ENCODE peak calls at places on chromosomes 2 and 18, in four cellular contexts. O, W, S and F are unnamed samples.

GRCh38 chr2:65053199-65053598 is 3.0 kb upstream of the CEP68 start:
- DNase-seq in O (no peak), W (no peak), S (no peak), F (no peak)

GRCh38 chr2:8522682-8523081 is 159.2 kb upstream of the ID2 start:
- DNase-seq in O (no peak), W (no peak), S (no peak), F (no peak)

GRCh38 chr2:120791961-120792295 is 56.3 kb downstream of the GLI2 start:
- DNase-seq in O (no peak), W (no peak), S (no peak), F (no peak)

GRCh38 chr2:160666019-160666676 is 172.5 kb upstream of the RBMS1 start:
- DNase-seq in O (peak), W (no peak), S (peak), F (peak)

GRCh38 chr2:213121677-213122076 is 29.7 kb downstream of the IKZF2 start:
- DNase-seq in O (no peak), W (no peak), S (no peak), F (no peak)

GRCh38 chr18:43886341-43886740 is 609.1 kb upstream of the SYT4 start:
- DNase-seq in O (no peak), W (no peak), S (no peak), F (no peak)

GRCh38 chr18:74951165-74951760 is 257.7 kb downstream of the PTGR3 start:
- DNase-seq in O (peak), W (no peak), S (peak), F (peak)

GRCh38 chr18:32804126-32804888 is 31.5 kb upstream of the KLHL14 start:
- DNase-seq in O (no peak), W (no peak), S (no peak), F (no peak)

GRCh38 chr2:238725298-238725697 is 122.6 kb upstream of the TWIST2 start:
- DNase-seq in O (no peak), W (no peak), S (no peak), F (no peak)

GRCh38 chr2:10331702-10332401 is 29.1 kb downstream of the HPCAL1 start:
- DNase-seq in O (no peak), W (no peak), S (no peak), F (no peak)

GRCh38 chr18:46324556-46324955 is 220.4 kb downstream of the HAUS1 start:
- DNase-seq in O (no peak), W (peak), S (peak), F (peak)

GRCh38 chr2:238238766-238239551 is 879 bp downstream of the HES6 start:
- DNase-seq in O (no peak), W (peak), S (no peak), F (no peak)

GRCh38 chr18:2874765-2875164 is 28.0 kb downstream of the EMILIN2 start:
- DNase-seq in O (no peak), W (no peak), S (no peak), F (no peak)

GRCh38 chr2:211455225-211455841 is 898.9 kb downstream of the CPS1 start:
- DNase-seq in O (no peak), W (peak), S (peak), F (peak)

GRCh38 chr18:35122586-35123224 is 81.5 kb downstream of the MAPRE2 start:
- DNase-seq in O (no peak), W (peak), S (no peak), F (no peak)

GRCh38 chr2:9462872-9463697 is 11.3 kb upstream of the IAH1 start:
- DNase-seq in O (no peak), W (no peak), S (no peak), F (no peak)

GRCh38 chr2:8515390-8515761 is 166.5 kb upstream of the ID2 start:
- DNase-seq in O (no peak), W (no peak), S (no peak), F (no peak)

GRCh38 chr2:206457188-206457634 is 13.9 kb downstream of the ADAM23 start:
- DNase-seq in O (no peak), W (no peak), S (no peak), F (no peak)

GRCh38 chr18:49853436-49853835 is 40.1 kb upstream of the ACAA2 start:
- DNase-seq in O (no peak), W (no peak), S (no peak), F (no peak)

GRCh38 chr2:234983011-234983726 is 31.4 kb downstream of the SH3BP4 start:
- DNase-seq in O (no peak), W (no peak), S (no peak), F (no peak)

GRCh38 chr2:176184749-176185148 is 3.7 kb upstream of the HOXD1 start:
- DNase-seq in O (no peak), W (no peak), S (no peak), F (no peak)

GRCh38 chr2:28390241-28390856 is 2.3 kb upstream of the FOSL2 start:
- DNase-seq in O (peak), W (peak), S (peak), F (peak)
- TF ChIP-seq CTCF in O (peak), W (no peak), S (no peak), F (no peak)

GRCh38 chr2:28687181-28687580 is 64.4 kb upstream of the PPP1CB start:
- DNase-seq in O (no peak), W (no peak), S (no peak), F (no peak)

GRCh38 chr2:28680657-28681056 is 71.0 kb upstream of the PPP1CB start:
- DNase-seq in O (no peak), W (no peak), S (no peak), F (no peak)

GRCh38 chr2:28684142-28684858 is 67.3 kb upstream of the PPP1CB start:
- DNase-seq in O (no peak), W (no peak), S (no peak), F (no peak)

GRCh38 chr2:28681216-28681981 is 70.2 kb upstream of the PPP1CB start:
- DNase-seq in O (no peak), W (no peak), S (no peak), F (no peak)

GRCh38 chr2:28683100-28683706 is 68.4 kb upstream of the PPP1CB start:
- DNase-seq in O (no peak), W (peak), S (peak), F (peak)
- H3K4me3 ChIP-seq in O (peak), W (no peak), S (no peak), F (no peak)

GRCh38 chr2:236945431-236946016 is 140.2 kb upstream of the COPS8 start:
- DNase-seq in O (no peak), W (no peak), S (no peak), F (no peak)
- TF ChIP-seq CTCF in O (no peak), W (peak), S (no peak), F (no peak)

DNA sequence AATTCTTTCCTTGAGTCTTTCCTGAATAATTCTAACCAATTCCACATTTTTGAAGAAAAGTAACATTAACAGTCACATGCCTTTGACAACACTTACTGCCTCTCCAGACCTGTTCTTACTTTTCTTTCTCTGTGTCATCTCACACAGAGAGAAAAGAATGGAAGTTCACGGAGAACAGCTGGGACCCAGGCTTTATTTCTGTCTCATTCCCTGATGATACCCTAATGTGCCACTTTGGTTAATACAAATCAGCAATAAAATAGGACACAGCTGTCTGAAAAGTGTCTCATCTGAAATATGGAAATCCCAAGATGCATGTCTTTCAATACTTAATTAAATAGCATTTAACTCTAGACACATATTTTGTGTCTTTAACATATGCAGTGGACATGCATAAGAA is 42.1 kb upstream of the RAB27B start:
- DNase-seq in O (no peak), W (no peak), S (no peak), F (no peak)
- H3K4me3 ChIP-seq in O (no peak), W (no peak), S (no peak), F (no peak)

GRCh38 chr2:217943379-217944321 is 59.1 kb downstream of the TNS1 start:
- DNase-seq in O (no peak), W (peak), S (peak), F (no peak)
- TF ChIP-seq CTCF in O (peak), W (peak), S (no peak), F (peak)

DNA sequence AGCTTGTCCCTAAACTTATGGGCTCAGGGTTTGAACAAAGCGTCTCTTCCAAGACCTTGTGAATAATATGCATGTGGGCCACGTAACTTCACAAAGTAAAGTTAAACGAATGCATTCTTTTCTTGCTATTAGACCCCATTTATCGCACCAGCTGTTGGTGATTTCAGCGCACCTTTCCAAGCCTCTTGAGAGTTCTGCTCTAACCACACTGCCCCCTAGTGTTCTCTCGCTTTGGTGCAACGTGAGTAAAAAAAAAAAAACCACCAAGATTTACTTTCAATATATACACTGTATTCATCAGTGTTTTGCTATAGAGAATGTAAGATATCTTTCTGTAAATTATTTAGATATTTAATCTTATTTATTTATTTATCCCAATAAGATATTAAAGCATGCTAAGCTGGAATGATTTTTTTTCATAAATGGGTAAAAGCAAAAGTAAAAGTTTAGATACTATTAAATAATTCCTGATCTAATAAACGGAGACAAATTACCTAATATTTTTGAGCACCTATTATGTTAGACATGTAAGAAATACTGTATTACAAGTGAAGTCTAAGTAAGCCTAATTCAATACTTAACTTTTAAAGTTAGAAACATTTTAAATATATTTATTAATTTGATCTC is 459.5 kb downstream of the DLGAP1 start:
- DNase-seq in O (no peak), W (peak), S (no peak), F (peak)
- H3K4me3 ChIP-seq in O (no peak), W (no peak), S (no peak), F (no peak)

DNA sequence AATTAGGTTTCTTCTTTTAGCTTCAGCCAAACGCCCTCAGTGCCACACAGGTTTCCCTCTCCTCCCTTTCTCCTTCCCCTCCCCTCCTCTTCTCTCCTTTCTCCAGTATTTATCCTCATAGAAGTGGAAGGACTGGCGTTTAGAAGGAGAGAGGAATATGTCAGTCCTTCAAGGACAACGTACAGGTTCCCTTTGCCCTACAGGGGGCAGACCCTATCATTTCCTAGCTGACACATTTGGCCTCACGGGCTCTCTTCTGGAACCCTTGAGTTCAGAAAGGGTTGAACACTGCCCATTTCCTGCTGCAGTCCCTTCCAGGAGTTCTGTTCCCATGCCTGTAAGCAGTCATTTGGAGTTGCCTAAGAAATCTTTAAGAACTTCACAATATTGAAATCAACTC is 46.1 kb downstream of the CDCA7 start:
- DNase-seq in O (no peak), W (peak), S (no peak), F (no peak)
- TF ChIP-seq CTCF in O (peak), W (peak), S (peak), F (peak)

DNA sequence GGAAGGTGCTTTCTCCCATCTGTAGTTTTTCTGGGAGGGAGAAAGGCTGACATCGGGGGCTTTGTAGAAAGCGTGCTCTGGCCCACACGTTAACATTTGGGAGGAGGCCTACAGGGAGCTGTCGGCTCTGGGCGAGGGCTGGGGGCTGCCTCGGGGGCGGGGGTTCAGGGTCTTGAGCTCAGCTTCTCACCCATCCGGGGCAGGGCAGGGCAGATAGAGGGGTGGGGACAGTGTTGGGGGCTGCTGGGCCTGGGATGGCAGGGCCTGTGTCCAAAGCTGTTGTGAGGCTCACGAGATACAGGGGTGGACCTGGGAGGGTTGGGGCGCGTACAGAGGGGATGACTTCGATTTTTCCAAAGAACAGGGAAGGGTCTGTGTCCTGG is 27.0 kb downstream of the NFATC1 start:
- DNase-seq in O (no peak), W (no peak), S (no peak), F (no peak)
- H3K4me3 ChIP-seq in O (no peak), W (no peak), S (no peak), F (no peak)

GRCh38 chr2:196431076-196431475 is 208.4 kb upstream of the CCDC150 start:
- DNase-seq in O (no peak), W (no peak), S (no peak), F (no peak)

GRCh38 chr2:196434217-196434616 is 205.3 kb upstream of the CCDC150 start:
- DNase-seq in O (no peak), W (no peak), S (no peak), F (no peak)

GRCh38 chr2:196431957-196432356 is 207.6 kb upstream of the CCDC150 start:
- DNase-seq in O (no peak), W (peak), S (peak), F (no peak)

GRCh38 chr2:196435189-196435588 is 204.3 kb upstream of the CCDC150 start:
- DNase-seq in O (peak), W (no peak), S (no peak), F (no peak)

DNA sequence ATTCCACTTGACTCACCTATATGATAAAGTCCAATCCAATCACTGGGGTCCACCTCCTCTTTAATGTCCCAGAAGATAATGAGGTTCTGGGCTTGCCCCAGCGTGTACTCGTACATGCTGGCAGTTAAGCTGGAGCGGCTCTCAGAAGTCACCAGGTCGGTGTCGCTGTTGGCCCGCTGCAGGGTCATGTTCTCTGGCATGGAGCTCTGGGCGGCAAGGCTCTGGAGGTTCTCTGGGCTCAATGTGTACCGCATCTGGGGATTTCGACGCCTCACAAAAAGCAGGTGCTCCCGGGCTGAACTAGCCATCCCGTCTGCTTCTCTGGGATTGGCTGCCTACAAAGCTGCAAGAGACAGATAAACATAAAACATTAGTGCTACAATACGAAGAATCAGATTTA is 206.4 kb upstream of the CCDC150 start:
- DNase-seq in O (no peak), W (no peak), S (no peak), F (no peak)
- TF ChIP-seq CTCF in O (no peak), W (no peak), S (no peak), F (no peak)

GRCh38 chr2:73174244-73174643 is 28.1 kb upstream of the NOTO start:
- DNase-seq in O (no peak), W (no peak), S (no peak), F (no peak)
- H3K4me3 ChIP-seq in O (no peak), W (no peak), S (no peak), F (no peak)